ENCODE peak calls at places on chromosome 19, in seven cellular contexts. L is adrenal gland, A is tibial nerve, Y is IMR-90, K is lower leg skin, W is Caco-2, I is heart left ventricle. C is an unnamed sample.

GRCh38 chr19:18252370-18252717 is 21.9 kb downstream of the IQCN start:
- DNase-seq in L (no peak), A (no peak), Y (no peak), K (no peak), W (no peak), I (no peak), C (no peak)

GRCh38 chr19:2332341-2333026 is 4.0 kb downstream of the SPPL2B start:
- DNase-seq in L (no peak), A (no peak), Y (no peak), K (no peak), W (no peak), I (peak; percentile 56), C (no peak)

GRCh38 chr19:10549733-10550132 is 6.0 kb downstream of the ATG4D start:
- DNase-seq in L (no peak), A (no peak), Y (no peak), K (no peak), W (no peak), I (no peak), C (no peak)

GRCh38 chr19:11558881-11559828 is at the start of gene ELOF1:
- DNase-seq in L (peak; percentile 98), A (peak; percentile 92), Y (peak; percentile 98), K (peak; percentile 96), W (peak; percentile 96), I (peak; percentile 99), C (peak; percentile 97)

GRCh38 chr19:16416996-16417395 is 54.8 kb downstream of the EPS15L1 start:
- DNase-seq in L (no peak), A (no peak), Y (no peak), K (no peak), W (no peak), I (no peak), C (no peak)

GRCh38 chr19:10238172-10238783 is 7.1 kb upstream of the S1PR2 start:
- DNase-seq in L (peak; percentile 39), A (no peak), Y (peak; percentile 91), K (peak; percentile 30), W (peak; percentile 50), I (peak; percentile 83), C (peak; percentile 58)

GRCh38 chr19:10872551-10873107 is 1.3 kb downstream of the CARM1 start:
- DNase-seq in L (no peak), A (no peak), Y (no peak), K (no peak), W (no peak), I (no peak), C (no peak)

GRCh38 chr19:10874019-10874418 is 2.7 kb downstream of the CARM1 start:
- DNase-seq in L (no peak), A (no peak), Y (no peak), K (no peak), W (no peak), I (no peak), C (no peak)

GRCh38 chr19:45474191-45474940 is 6.6 kb downstream of the FOSB start:
- DNase-seq in L (no peak), A (no peak), Y (peak; percentile 25), K (no peak), W (peak; percentile 37), I (no peak), C (no peak)

GRCh38 chr19:13079542-13079986 is 23.1 kb downstream of the LYL1 start:
- DNase-seq in L (no peak), A (no peak), Y (peak; percentile 50), K (no peak), W (no peak), I (no peak), C (peak; percentile 83)

GRCh38 chr19:1854032-1854541 is 5.8 kb upstream of the REXO1 start:
- DNase-seq in L (no peak), A (no peak), Y (no peak), K (no peak), W (no peak), I (no peak), C (no peak)

GRCh38 chr19:40691421-40692211 is 1.2 kb upstream of the NUMBL start:
- DNase-seq in L (no peak), A (no peak), Y (no peak), K (no peak), W (peak; percentile 18), I (no peak), C (peak; percentile 47)

GRCh38 chr19:7337380-7338194 is 11.2 kb upstream of the ARHGEF18 start:
- DNase-seq in L (no peak), A (peak; percentile 24), Y (no peak), K (peak; percentile 32), W (no peak), I (no peak), C (no peak)
- H3K4me3 ChIP-seq in L (no peak overlapping the region), A (no peak overlapping the region), Y (no peak overlapping the region), K (no peak overlapping the region), W (no peak overlapping the region), I (no peak overlapping the region), C (no peak overlapping the region)

GRCh38 chr19:47479701-47480503 is 4.1 kb downstream of the KPTN start:
- DNase-seq in L (no peak), A (no peak), Y (no peak), K (no peak), W (no peak), I (no peak), C (no peak)
- H3K4me3 ChIP-seq in L (no peak overlapping the region), A (peak overlapping the region; percentile 22), Y (peak overlapping the region; percentile 24), K (no peak overlapping the region), W (no peak overlapping the region), I (no peak overlapping the region), C (no peak overlapping the region)

GRCh38 chr19:36152061-36152885 is at the start of gene COX7A1:
- DNase-seq in L (peak; percentile 77), A (peak; percentile 57), Y (no peak), K (peak; percentile 55), W (no peak), I (peak; percentile 93), C (peak; percentile 71)

GRCh38 chr19:36150586-36150985 is 1.7 kb downstream of the COX7A1 start:
- DNase-seq in L (no peak), A (no peak), Y (no peak), K (no peak), W (no peak), I (no peak), C (no peak)

GRCh38 chr19:36151144-36152051 is 849 bp downstream of the COX7A1 start:
- DNase-seq in L (peak; percentile 67), A (peak; percentile 59), Y (no peak), K (peak; percentile 54), W (no peak), I (peak; percentile 84), C (peak; percentile 68)

GRCh38 chr19:36149673-36150406 is 2.4 kb downstream of the COX7A1 start:
- DNase-seq in L (no peak), A (no peak), Y (no peak), K (peak; percentile 76), W (no peak), I (no peak), C (no peak)

DNA sequence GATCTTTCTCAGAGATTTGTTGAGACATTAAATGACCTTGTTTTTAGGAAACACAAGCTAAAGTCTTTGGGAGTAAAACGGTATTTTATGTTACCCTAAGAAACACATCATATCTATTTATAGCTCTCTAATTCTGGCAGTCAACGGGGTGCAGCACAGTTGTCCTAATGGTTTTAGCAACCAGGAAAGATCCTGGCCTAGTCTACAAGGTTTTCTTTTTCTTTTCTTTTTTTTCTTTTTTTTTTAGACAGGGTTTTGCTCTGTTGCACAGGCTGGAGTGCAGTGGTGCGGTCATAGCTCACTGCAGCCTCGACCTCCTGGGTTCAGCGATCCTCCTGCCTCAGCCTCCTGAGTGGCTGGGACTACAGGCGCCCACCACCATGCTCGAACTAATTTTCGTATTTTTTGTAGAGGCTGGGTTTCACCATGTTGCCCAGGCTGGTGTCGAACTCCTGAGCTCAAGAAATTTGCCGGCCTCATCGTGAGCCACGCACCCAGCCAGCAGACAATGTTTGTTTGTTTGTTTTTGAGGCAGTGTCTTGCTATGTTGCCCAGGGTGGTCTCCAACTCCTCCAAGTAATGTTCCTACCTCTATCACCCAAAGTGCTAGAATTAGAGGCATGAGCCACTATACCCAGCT is 759 bp upstream of the COX7A1 start:
- DNase-seq in L (no peak), A (no peak), Y (peak; percentile 13), K (no peak), W (no peak), I (no peak), C (no peak)
- H3K4me3 ChIP-seq in L (peak overlapping the region; percentile 55), A (peak overlapping the region; percentile 68), Y (no peak overlapping the region), K (no peak overlapping the region), W (no peak overlapping the region), I (peak overlapping the region; percentile 86), C (peak overlapping the region; percentile 44)

GRCh38 chr19:42465827-42466280 is 23.1 kb upstream of the CXCL17 start:
- DNase-seq in L (no peak), A (no peak), Y (no peak), K (no peak), W (no peak), I (no peak), C (no peak)
- H3K4me3 ChIP-seq in L (no peak overlapping the region), A (no peak overlapping the region), Y (no peak overlapping the region), K (no peak overlapping the region), W (no peak overlapping the region), I (no peak overlapping the region), C (no peak overlapping the region)

DNA sequence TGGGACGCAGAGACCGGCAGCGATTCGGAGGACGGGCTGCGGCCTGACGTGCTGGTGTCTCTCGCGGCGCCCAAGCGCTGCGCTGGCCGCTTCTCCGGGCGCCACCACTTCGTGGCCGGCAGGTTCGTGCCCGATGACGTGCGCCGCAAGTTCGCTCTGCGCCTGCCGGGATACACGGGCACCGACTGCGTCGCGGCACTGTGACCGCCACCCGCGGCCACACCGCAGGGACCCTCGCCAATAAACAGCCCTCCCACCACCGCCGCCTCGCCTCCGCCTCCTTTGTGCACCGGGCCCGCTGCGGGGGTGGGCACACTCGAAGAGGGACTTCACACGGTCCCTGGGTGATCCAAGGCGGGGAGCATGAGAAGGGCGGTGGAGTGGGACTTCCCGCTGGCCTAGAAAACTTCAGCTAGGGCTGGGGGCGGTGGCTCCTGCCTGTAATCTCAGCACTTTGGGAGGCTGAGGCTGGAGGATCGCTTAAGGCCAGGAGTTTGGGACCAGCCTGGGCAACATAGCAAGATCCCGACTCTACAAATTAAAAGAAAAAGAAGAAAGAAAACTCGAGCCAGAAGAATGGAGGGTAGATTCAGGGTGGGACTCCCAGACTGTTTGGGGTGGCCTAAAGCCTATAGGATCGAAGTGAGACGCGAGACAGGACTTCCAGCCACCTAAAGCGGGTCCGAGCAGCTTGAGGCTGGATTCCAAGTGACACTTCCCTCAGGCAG is 580 bp upstream of the CILP2 start:
- DNase-seq in L (no peak), A (no peak), Y (no peak), K (no peak), W (no peak), I (no peak), C (no peak)
- H3K4me3 ChIP-seq in L (no peak overlapping the region), A (no peak overlapping the region), Y (no peak overlapping the region), K (no peak overlapping the region), W (peak overlapping the region; percentile 46), I (peak overlapping the region; percentile 46), C (no peak overlapping the region)

DNA sequence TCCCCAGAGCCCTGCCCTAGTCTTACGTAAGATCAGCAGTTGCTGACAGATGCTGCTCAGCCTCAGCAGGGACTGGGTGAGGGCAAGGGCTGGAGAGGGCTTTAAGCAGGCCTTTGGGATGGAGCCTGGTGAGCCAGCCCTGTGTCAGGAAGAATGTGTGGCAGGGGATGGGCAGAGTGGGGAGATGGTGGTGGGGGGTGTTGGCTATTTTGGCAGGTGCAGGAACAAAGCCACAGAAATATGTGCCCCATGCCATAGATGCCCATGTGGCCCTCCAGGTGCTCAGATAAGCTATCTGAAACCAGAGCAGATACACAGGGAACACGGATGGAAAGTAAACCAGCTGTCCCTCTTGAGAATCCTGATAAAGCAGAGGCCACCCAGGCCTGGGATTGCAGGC is 1325.0 kb downstream of the UQCRFS1 start:
- DNase-seq in L (no peak), A (no peak), Y (no peak), K (no peak), W (no peak), I (no peak), C (no peak)
- H3K4me3 ChIP-seq in L (no peak overlapping the region), A (no peak overlapping the region), Y (no peak overlapping the region), K (no peak overlapping the region), W (no peak overlapping the region), I (no peak overlapping the region), C (no peak overlapping the region)

C was measured in uterus.